ENCODE peak calls at places on chromosomes 11 and 22, in six cellular contexts. M, B, Z, D, F and S are unnamed samples.
A peak's percentile ranks its signal among the peaks of the same experiment; 100 is the strongest.

GRCh38 chr11:16179668-16180067 is 176.7 kb downstream of the SOX6 start:
- DNase-seq in M (no peak), B (no peak), Z (peak; percentile 7), D (no peak), F (no peak), S (no peak)

GRCh38 chr11:67572747-67573419 is 10.7 kb upstream of the GSTP1 start:
- DNase-seq in M (peak; percentile 76), B (peak; percentile 49), Z (peak; percentile 48), D (no peak), F (no peak), S (peak; percentile 67)

GRCh38 chr11:134994431-134994830 is 582.4 kb upstream of the B3GAT1 start:
- DNase-seq in M (no peak), B (no peak), Z (no peak), D (no peak), F (no peak), S (no peak)

GRCh38 chr11:59142530-59143507 is at the start of gene FAM111A:
- DNase-seq in M (peak; percentile 9), B (peak; percentile 85), Z (peak; percentile 86), D (peak; percentile 90), F (peak; percentile 36), S (peak; percentile 92)

GRCh38 chr22:30044369-30044768 is 35.9 kb upstream of the HORMAD2 start:
- DNase-seq in M (no peak), B (no peak), Z (peak; percentile 93), D (no peak), F (no peak), S (peak; percentile 63)

GRCh38 chr22:19795617-19796008 is 35.0 kb downstream of the TBX1 start:
- DNase-seq in M (no peak), B (peak; percentile 44), Z (peak; percentile 34), D (no peak), F (no peak), S (no peak)

GRCh38 chr11:83697518-83697917 is 411.4 kb upstream of the CCDC90B start:
- DNase-seq in M (no peak), B (no peak), Z (no peak), D (no peak), F (no peak), S (no peak)

GRCh38 chr11:12721816-12722604 is 47.8 kb downstream of the TEAD1 start:
- DNase-seq in M (no peak), B (no peak), Z (no peak), D (no peak), F (no peak), S (no peak)

GRCh38 chr22:35567794-35568193 is 27.2 kb downstream of the RASD2 start:
- DNase-seq in M (no peak), B (no peak), Z (no peak), D (no peak), F (no peak), S (no peak)

GRCh38 chr11:109309153-109309552 is 112.8 kb upstream of the C11orf87 start:
- DNase-seq in M (no peak), B (no peak), Z (no peak), D (no peak), F (no peak), S (no peak)

GRCh38 chr11:134453441-134453840 is 41.4 kb upstream of the B3GAT1 start:
- DNase-seq in M (no peak), B (no peak), Z (no peak), D (no peak), F (no peak), S (no peak)

DNA sequence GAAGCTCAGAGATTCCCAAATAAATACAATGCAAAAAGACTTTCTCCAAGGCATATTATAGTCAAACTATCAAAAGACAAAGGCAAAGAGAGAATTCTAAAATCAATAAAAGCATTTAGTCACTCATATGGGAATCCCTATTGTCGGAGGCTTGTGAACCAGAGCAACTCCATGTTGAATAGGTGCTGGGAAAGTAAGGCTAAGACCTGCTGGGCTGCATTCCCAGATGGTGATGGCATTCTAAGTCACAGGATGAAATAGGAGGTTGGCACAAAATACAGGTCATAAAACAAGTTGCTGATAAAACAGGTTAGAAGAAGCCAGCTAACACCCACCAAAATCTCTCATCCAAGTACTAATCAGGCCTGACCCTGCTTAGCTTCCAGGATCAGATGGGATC is 84.5 kb downstream of the JRKL start:
- DNase-seq in M (no peak), B (no peak), Z (no peak), D (no peak), F (no peak), S (no peak)
- H3K27ac ChIP-seq in M (no peak overlapping the region), B (no peak overlapping the region), Z (no peak overlapping the region), D (no peak overlapping the region), F (no peak overlapping the region), S (no peak overlapping the region)

GRCh38 chr11:44326615-44327475 is 16.9 kb upstream of the ALX4 start:
- DNase-seq in M (no peak), B (no peak), Z (no peak), D (no peak), F (no peak), S (no peak)
- H3K27me3 ChIP-seq in M (peaks cover 89% of the 10 kb centered on the region), B (peaks cover 82% of the 10 kb centered on the region), Z (peaks cover 91% of the 10 kb centered on the region), D (peaks cover 15% of the 10 kb centered on the region), F (peaks cover 4% of the 10 kb centered on the region), S (peaks cover 5% of the 10 kb centered on the region)

GRCh38 chr11:9777525-9777924 is 113.6 kb downstream of the SWAP70 start:
- DNase-seq in M (no peak), B (no peak), Z (no peak), D (no peak), F (no peak), S (no peak)

GRCh38 chr11:9784602-9785315 is 120.9 kb downstream of the SWAP70 start:
- DNase-seq in M (no peak), B (no peak), Z (no peak), D (no peak), F (no peak), S (no peak)

GRCh38 chr11:9783986-9784385 is 120.1 kb downstream of the SWAP70 start:
- DNase-seq in M (no peak), B (no peak), Z (peak; percentile 41), D (no peak), F (no peak), S (no peak)

GRCh38 chr11:9777066-9777465 is 113.2 kb downstream of the SWAP70 start:
- DNase-seq in M (no peak), B (no peak), Z (no peak), D (no peak), F (no peak), S (no peak)

DNA sequence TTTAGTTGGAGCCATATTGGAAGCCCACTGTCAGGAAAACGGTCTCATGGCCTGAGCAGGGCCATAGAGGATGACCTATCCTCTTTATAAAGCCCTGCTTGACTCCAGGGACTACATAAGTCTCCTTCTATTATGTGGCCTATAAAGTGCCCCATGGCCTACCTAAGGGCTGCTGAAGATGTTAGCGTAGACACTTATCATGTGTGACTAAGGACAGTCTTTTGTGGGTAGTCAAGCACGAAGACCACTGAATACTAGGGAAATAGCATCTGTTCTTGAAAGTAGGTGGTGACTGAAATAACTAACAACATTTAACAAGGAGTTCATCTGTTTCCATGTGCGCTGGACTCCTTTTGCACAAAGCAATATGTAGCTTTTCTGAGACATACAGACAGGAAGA is 117.1 kb downstream of the SWAP70 start:
- DNase-seq in M (no peak), B (no peak), Z (no peak), D (no peak), F (no peak), S (no peak)
- H3K36me3 ChIP-seq in M (peaks cover 16% of the 10 kb centered on the region), B (peaks cover 74% of the 10 kb centered on the region), Z (peaks cover 41% of the 10 kb centered on the region), D (peaks cover 4% of the 10 kb centered on the region), F (peaks cover 5% of the 10 kb centered on the region), S (peaks cover 22% of the 10 kb centered on the region)

DNA sequence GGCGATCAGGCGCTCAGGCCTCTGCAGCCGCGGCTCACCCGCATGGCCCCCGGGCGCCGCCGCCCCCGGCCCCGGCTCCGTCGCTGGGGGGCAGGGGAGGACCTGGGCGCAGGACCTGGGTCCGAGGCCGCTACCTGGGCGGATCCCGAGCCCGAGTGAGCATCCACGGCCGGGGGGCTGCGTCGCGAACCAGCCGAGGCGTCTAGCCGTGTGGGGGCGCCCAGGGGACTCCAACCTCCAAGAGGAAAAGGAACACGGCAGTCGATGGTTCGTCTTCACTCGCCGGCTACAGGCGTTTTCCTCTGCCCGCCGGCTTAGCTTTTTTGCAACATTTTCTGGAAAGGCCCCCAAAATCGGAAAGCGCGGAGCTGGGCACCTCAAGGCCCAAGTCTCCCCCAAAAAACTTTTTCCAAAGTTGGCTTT is 698 bp downstream of the PDGFB start:
- DNase-seq in M (no peak), B (no peak), Z (no peak), D (no peak), F (no peak), S (no peak)
- H3K27ac ChIP-seq in M (no peak overlapping the region), B (peak overlapping the region; percentile 87), Z (no peak overlapping the region), D (no peak overlapping the region), F (peak overlapping the region; percentile 81), S (peak overlapping the region; percentile 73)